ENCODE peak calls at places on chromosomes 7 and 10, in four cellular contexts. One of them, this sample, is unnamed.

GRCh38 chr10:79054203-79055099 is 14.3 kb upstream of the ZMIZ1 start:
- DNase-seq in lung: no peak
- DNase-seq in CD4-positive, CD25-positive, alpha-beta regulatory T cell: no peak
- DNase-seq in left ventricle myocardium inferior: peak; percentile 12
- DNase-seq in this sample: no peak

GRCh38 chr7:49001610-49002033 is 77.3 kb downstream of the CDC14C start:
- DNase-seq in lung: no peak
- DNase-seq in CD4-positive, CD25-positive, alpha-beta regulatory T cell: no peak
- DNase-seq in left ventricle myocardium inferior: no peak
- DNase-seq in this sample: no peak

GRCh38 chr7:86953653-86954336 is 105.7 kb downstream of the ELAPOR2 start:
- DNase-seq in lung: no peak
- DNase-seq in CD4-positive, CD25-positive, alpha-beta regulatory T cell: no peak
- DNase-seq in left ventricle myocardium inferior: no peak
- DNase-seq in this sample: no peak

GRCh38 chr7:143735962-143736361 is 21.5 kb downstream of the CTAGE6 start:
- DNase-seq in lung: no peak
- DNase-seq in CD4-positive, CD25-positive, alpha-beta regulatory T cell: no peak
- DNase-seq in left ventricle myocardium inferior: no peak
- DNase-seq in this sample: no peak

GRCh38 chr10:98344589-98345038 is 70.4 kb downstream of the PYROXD2 start:
- DNase-seq in lung: peak; percentile 76
- DNase-seq in CD4-positive, CD25-positive, alpha-beta regulatory T cell: no peak
- DNase-seq in left ventricle myocardium inferior: peak; percentile 84
- DNase-seq in this sample: no peak

GRCh38 chr7:154699421-154699820 is 303.5 kb downstream of the PAXIP1 start:
- DNase-seq in lung: no peak
- DNase-seq in CD4-positive, CD25-positive, alpha-beta regulatory T cell: no peak
- DNase-seq in left ventricle myocardium inferior: no peak
- DNase-seq in this sample: no peak

GRCh38 chr7:88322151-88322550 is 15.5 kb upstream of the STEAP4 start:
- DNase-seq in lung: no peak
- DNase-seq in CD4-positive, CD25-positive, alpha-beta regulatory T cell: no peak
- DNase-seq in left ventricle myocardium inferior: no peak
- DNase-seq in this sample: no peak

GRCh38 chr7:2044883-2045471 is 187.8 kb downstream of the MAD1L1 start:
- DNase-seq in lung: no peak
- DNase-seq in CD4-positive, CD25-positive, alpha-beta regulatory T cell: no peak
- DNase-seq in left ventricle myocardium inferior: peak; percentile 5
- DNase-seq in this sample: no peak

GRCh38 chr10:970311-971149 is 17.7 kb upstream of the GTPBP4 start:
- DNase-seq in lung: peak; percentile 81
- DNase-seq in CD4-positive, CD25-positive, alpha-beta regulatory T cell: no peak
- DNase-seq in left ventricle myocardium inferior: no peak
- DNase-seq in this sample: no peak

GRCh38 chr7:82945056-82945455 is 217.6 kb downstream of the PCLO start:
- DNase-seq in lung: no peak
- DNase-seq in CD4-positive, CD25-positive, alpha-beta regulatory T cell: no peak
- DNase-seq in left ventricle myocardium inferior: no peak
- DNase-seq in this sample: no peak

GRCh38 chr10:93080350-93081046 is 6.8 kb downstream of the CYP26A1 start:
- DNase-seq in lung: peak; percentile 53
- DNase-seq in CD4-positive, CD25-positive, alpha-beta regulatory T cell: peak; percentile 31
- DNase-seq in left ventricle myocardium inferior: peak; percentile 36
- DNase-seq in this sample: peak; percentile 18

GRCh38 chr10:61899045-61899444 is 2.5 kb upstream of the ARID5B start:
- DNase-seq in lung: no peak
- DNase-seq in CD4-positive, CD25-positive, alpha-beta regulatory T cell: no peak
- DNase-seq in left ventricle myocardium inferior: no peak
- DNase-seq in this sample: peak; percentile 12

GRCh38 chr10:123069271-123069670 is 60.5 kb downstream of the ACADSB start:
- DNase-seq in lung: no peak
- DNase-seq in CD4-positive, CD25-positive, alpha-beta regulatory T cell: no peak
- DNase-seq in left ventricle myocardium inferior: no peak
- DNase-seq in this sample: no peak

GRCh38 chr10:35795131-35795819 is 153.2 kb upstream of the FZD8 start:
- DNase-seq in lung: no peak
- DNase-seq in CD4-positive, CD25-positive, alpha-beta regulatory T cell: no peak
- DNase-seq in left ventricle myocardium inferior: no peak
- DNase-seq in this sample: no peak

GRCh38 chr7:154953006-154953684 is 49.8 kb downstream of the PAXIP1 start:
- DNase-seq in lung: peak; percentile 40
- DNase-seq in CD4-positive, CD25-positive, alpha-beta regulatory T cell: peak; percentile 37
- DNase-seq in left ventricle myocardium inferior: peak; percentile 36
- DNase-seq in this sample: peak; percentile 59

GRCh38 chr7:45189151-45189970 is 31.8 kb downstream of the RAMP3 start:
- DNase-seq in lung: no peak
- DNase-seq in CD4-positive, CD25-positive, alpha-beta regulatory T cell: no peak
- DNase-seq in left ventricle myocardium inferior: no peak
- DNase-seq in this sample: no peak

GRCh38 chr10:86258940-86259339 is 107.7 kb downstream of the GRID1 start:
- DNase-seq in lung: no peak
- DNase-seq in CD4-positive, CD25-positive, alpha-beta regulatory T cell: no peak
- DNase-seq in left ventricle myocardium inferior: no peak
- DNase-seq in this sample: no peak

GRCh38 chr10:59255463-59255862 is 79.0 kb downstream of the PHYHIPL start:
- DNase-seq in lung: no peak
- DNase-seq in CD4-positive, CD25-positive, alpha-beta regulatory T cell: no peak
- DNase-seq in left ventricle myocardium inferior: no peak
- DNase-seq in this sample: no peak

GRCh38 chr7:33040803-33041516 is 21.6 kb downstream of the NT5C3A start:
- DNase-seq in lung: peak; percentile 41
- DNase-seq in CD4-positive, CD25-positive, alpha-beta regulatory T cell: peak; percentile 66
- DNase-seq in left ventricle myocardium inferior: no peak
- DNase-seq in this sample: peak; percentile 82

GRCh38 chr7:154463794-154464193 is 411.6 kb downstream of the DPP6 start:
- DNase-seq in lung: no peak
- DNase-seq in CD4-positive, CD25-positive, alpha-beta regulatory T cell: no peak
- DNase-seq in left ventricle myocardium inferior: no peak
- DNase-seq in this sample: no peak

GRCh38 chr10:131736321-131736980 is 164.4 kb upstream of the PPP2R2D start:
- DNase-seq in lung: no peak
- DNase-seq in CD4-positive, CD25-positive, alpha-beta regulatory T cell: no peak
- DNase-seq in left ventricle myocardium inferior: no peak
- DNase-seq in this sample: no peak

GRCh38 chr10:2985729-2986232 is 81.6 kb upstream of the PFKP start:
- DNase-seq in lung: peak; percentile 66
- DNase-seq in CD4-positive, CD25-positive, alpha-beta regulatory T cell: no peak
- DNase-seq in left ventricle myocardium inferior: no peak
- DNase-seq in this sample: no peak

GRCh38 chr7:12490105-12490688 is 80.3 kb upstream of the SCIN start:
- DNase-seq in lung: no peak
- DNase-seq in CD4-positive, CD25-positive, alpha-beta regulatory T cell: no peak
- DNase-seq in left ventricle myocardium inferior: no peak
- DNase-seq in this sample: no peak

GRCh38 chr7:29239638-29240037 is 45.1 kb downstream of the CHN2 start:
- DNase-seq in lung: no peak
- DNase-seq in CD4-positive, CD25-positive, alpha-beta regulatory T cell: no peak
- DNase-seq in left ventricle myocardium inferior: no peak
- DNase-seq in this sample: no peak

GRCh38 chr7:45177801-45178200 is 20.2 kb downstream of the RAMP3 start:
- DNase-seq in lung: no peak
- DNase-seq in CD4-positive, CD25-positive, alpha-beta regulatory T cell: no peak
- DNase-seq in left ventricle myocardium inferior: no peak
- DNase-seq in this sample: no peak

GRCh38 chr10:100612601-100613595 is 77.2 kb downstream of the HIF1AN start:
- DNase-seq in lung: no peak
- DNase-seq in CD4-positive, CD25-positive, alpha-beta regulatory T cell: no peak
- DNase-seq in left ventricle myocardium inferior: no peak
- DNase-seq in this sample: no peak

GRCh38 chr7:104859754-104860426 is 154.1 kb upstream of the KMT2E start:
- DNase-seq in lung: no peak
- DNase-seq in CD4-positive, CD25-positive, alpha-beta regulatory T cell: no peak
- DNase-seq in left ventricle myocardium inferior: no peak
- DNase-seq in this sample: no peak

GRCh38 chr7:127736511-127736910 is 84.5 kb downstream of the SND1 start:
- DNase-seq in lung: no peak
- DNase-seq in CD4-positive, CD25-positive, alpha-beta regulatory T cell: no peak
- DNase-seq in left ventricle myocardium inferior: no peak
- DNase-seq in this sample: no peak
- H3K27ac ChIP-seq in lung: no peak overlapping the region
- H3K27ac ChIP-seq in CD4-positive, CD25-positive, alpha-beta regulatory T cell: no peak overlapping the region
- H3K27ac ChIP-seq in left ventricle myocardium inferior: no peak overlapping the region
- H3K27ac ChIP-seq in this sample: no peak overlapping the region

GRCh38 chr10:110317866-110318850 is 13.4 kb upstream of the SMNDC1 start:
- DNase-seq in lung: no peak
- DNase-seq in CD4-positive, CD25-positive, alpha-beta regulatory T cell: no peak
- DNase-seq in left ventricle myocardium inferior: no peak
- DNase-seq in this sample: no peak
- H3K4me3 ChIP-seq in lung: no peak overlapping the region
- H3K4me3 ChIP-seq in CD4-positive, CD25-positive, alpha-beta regulatory T cell: no peak overlapping the region
- H3K4me3 ChIP-seq in left ventricle myocardium inferior: no peak overlapping the region
- H3K4me3 ChIP-seq in this sample: no peak overlapping the region

GRCh38 chr7:101681170-101682007 is 52.3 kb upstream of the MYL10 start:
- DNase-seq in lung: peak; percentile 34
- DNase-seq in CD4-positive, CD25-positive, alpha-beta regulatory T cell: no peak
- DNase-seq in left ventricle myocardium inferior: peak; percentile 51
- DNase-seq in this sample: no peak

GRCh38 chr7:101677421-101678137 is 48.5 kb upstream of the MYL10 start:
- DNase-seq in lung: no peak
- DNase-seq in CD4-positive, CD25-positive, alpha-beta regulatory T cell: no peak
- DNase-seq in left ventricle myocardium inferior: no peak
- DNase-seq in this sample: no peak

GRCh38 chr7:101678713-101679112 is 49.6 kb upstream of the MYL10 start:
- DNase-seq in lung: no peak
- DNase-seq in CD4-positive, CD25-positive, alpha-beta regulatory T cell: no peak
- DNase-seq in left ventricle myocardium inferior: no peak
- DNase-seq in this sample: no peak

GRCh38 chr7:101678138-101678479 is 49.0 kb upstream of the MYL10 start:
- DNase-seq in lung: no peak
- DNase-seq in CD4-positive, CD25-positive, alpha-beta regulatory T cell: no peak
- DNase-seq in left ventricle myocardium inferior: no peak
- DNase-seq in this sample: no peak

DNA sequence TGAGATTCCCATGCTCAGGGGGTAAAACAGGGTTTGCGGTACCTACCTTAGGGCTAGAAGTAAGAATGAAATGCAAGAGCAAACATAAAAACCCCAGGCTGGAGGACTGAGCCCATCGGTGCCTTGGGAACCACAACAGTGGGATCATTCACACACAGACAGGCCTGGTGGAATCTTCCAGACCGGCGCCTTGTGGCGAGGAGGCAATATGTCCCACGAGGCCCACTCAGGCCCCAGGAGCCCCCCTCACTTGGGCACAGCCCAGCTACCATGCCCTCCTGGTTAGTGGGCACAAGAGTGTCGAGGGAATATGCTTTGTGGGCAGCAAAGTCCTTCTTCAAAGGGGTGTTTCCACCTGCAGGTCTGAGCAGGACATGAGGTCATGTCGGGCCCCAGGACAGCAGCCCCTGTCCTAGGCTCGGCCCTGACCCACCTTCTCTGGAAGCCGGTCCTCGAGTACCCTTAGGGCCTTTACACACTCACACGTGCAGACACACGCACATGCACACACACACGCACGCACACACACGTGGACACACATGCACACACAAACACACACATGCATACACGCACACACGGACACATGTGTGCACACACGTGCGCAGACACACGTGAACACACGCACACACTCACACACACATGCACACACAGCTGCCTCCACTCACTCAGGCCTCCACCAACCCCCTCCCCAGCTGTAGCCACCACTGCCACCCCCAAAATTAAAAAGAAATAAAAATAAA is 51.5 kb upstream of the MYL10 start:
- DNase-seq in lung: no peak
- DNase-seq in CD4-positive, CD25-positive, alpha-beta regulatory T cell: no peak
- DNase-seq in left ventricle myocardium inferior: no peak
- DNase-seq in this sample: no peak
- H3K27ac ChIP-seq in lung: no peak overlapping the region
- H3K27ac ChIP-seq in CD4-positive, CD25-positive, alpha-beta regulatory T cell: no peak overlapping the region
- H3K27ac ChIP-seq in left ventricle myocardium inferior: no peak overlapping the region
- H3K27ac ChIP-seq in this sample: no peak overlapping the region

GRCh38 chr10:117362313-117362712 is 12.9 kb downstream of the PDZD8 start:
- DNase-seq in lung: no peak
- DNase-seq in CD4-positive, CD25-positive, alpha-beta regulatory T cell: no peak
- DNase-seq in left ventricle myocardium inferior: no peak
- DNase-seq in this sample: no peak
- H3K4me3 ChIP-seq in lung: no peak overlapping the region
- H3K4me3 ChIP-seq in CD4-positive, CD25-positive, alpha-beta regulatory T cell: no peak overlapping the region
- H3K4me3 ChIP-seq in left ventricle myocardium inferior: no peak overlapping the region
- H3K4me3 ChIP-seq in this sample: no peak overlapping the region

DNA sequence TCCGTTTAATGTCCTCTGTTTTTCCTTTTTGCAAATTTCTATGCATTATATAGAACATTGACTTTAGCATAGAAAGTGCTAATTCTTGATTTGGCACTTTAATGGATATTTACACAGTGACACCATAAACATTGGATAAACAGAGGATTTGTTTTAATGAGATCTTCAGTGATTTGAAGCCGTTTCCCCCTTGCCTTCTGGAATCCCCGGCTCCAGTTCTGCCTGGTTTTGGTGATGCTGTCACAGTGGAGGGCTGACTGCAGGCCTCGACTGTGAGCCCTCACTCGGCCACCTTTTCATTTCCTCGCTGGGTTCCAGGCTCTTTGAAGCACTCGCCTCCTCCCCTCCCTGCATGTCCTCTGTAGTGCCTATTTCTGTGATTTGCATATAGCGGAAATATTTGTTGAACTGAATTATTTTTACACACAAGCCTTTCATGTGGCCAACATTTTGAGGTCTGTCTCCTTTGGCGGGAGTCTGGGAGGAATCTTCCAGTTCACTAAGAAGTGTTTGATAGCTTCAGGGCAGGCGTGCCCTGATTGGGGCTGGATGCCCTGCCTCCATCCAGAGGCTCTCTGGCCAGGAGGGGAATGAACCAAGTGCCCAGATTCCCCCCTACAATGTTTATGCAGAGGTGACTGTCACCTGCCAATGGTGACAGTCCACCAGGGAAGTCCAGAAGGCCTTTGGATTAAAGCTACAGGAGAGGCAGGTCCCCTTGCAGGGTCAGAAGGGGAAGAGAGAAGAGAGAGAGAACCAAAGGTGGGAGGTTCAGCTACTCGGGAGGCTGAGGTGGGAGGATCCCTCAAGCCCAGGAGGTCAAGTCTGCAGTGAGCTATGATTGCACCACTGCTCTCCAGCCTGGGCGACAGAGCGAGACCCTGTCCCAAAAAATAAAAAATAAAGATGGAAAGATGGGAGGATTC is 67.5 kb downstream of the CUX1 start:
- DNase-seq in lung: no peak
- DNase-seq in CD4-positive, CD25-positive, alpha-beta regulatory T cell: no peak
- DNase-seq in left ventricle myocardium inferior: no peak
- DNase-seq in this sample: peak; percentile 32
- H3K27ac ChIP-seq in lung: no peak overlapping the region
- H3K27ac ChIP-seq in CD4-positive, CD25-positive, alpha-beta regulatory T cell: no peak overlapping the region
- H3K27ac ChIP-seq in left ventricle myocardium inferior: peak overlapping the region; percentile 69
- H3K27ac ChIP-seq in this sample: no peak overlapping the region

This sample was measured in naive thymus-derived CD4-positive, alpha-beta T cell.